ENCODE peak calls at places on chromosomes 4 and X, in ten cellular contexts. V is stimulated activated CD8-positive, alpha-beta memory T cell treated with anti-CD3 and anti-CD28 coated beads, Interleukin-15, amount 100 ng/mL, for 4 hours; N is Jurkat, Clone E6-1; B is epithelial cell of proximal tubule; F is BJ; A is H4; C is GM04503; M is stimulated activated CD4-positive, alpha-beta T cell treated with anti-CD3 and anti-CD28 coated beads, Interleukin-4, amount 100 ng/mL, for 1 hour; W is ureter; U is Kasumi-1. E is an unnamed sample.

GRCh38 chr4:114417214-114417613 is 181.4 kb upstream of the UGT8 start:
- DNase-seq in W (no peak), B (no peak), C (no peak), M (no peak), U (peak), V (no peak), A (no peak), F (no peak), N (no peak), E (no peak)

GRCh38 chrX:122582280-122582679 is 601.8 kb upstream of the GRIA3 start:
- DNase-seq in N (no peak), B (no peak), U (no peak), W (no peak), V (no peak), M (no peak), F (no peak), C (no peak), A (no peak), E (no peak)

GRCh38 chr4:55173580-55173979 is 48.2 kb upstream of the KDR start:
- DNase-seq in U (no peak), M (no peak), V (no peak), W (no peak), A (peak), F (no peak), B (no peak), N (no peak), C (no peak), E (no peak)

GRCh38 chrX:65821721-65822496 is 154.5 kb downstream of the MSN start:
- DNase-seq in U (peak), M (peak), W (no peak), V (no peak), B (no peak), N (no peak), F (no peak), C (no peak), A (no peak), E (no peak)

GRCh38 chrX:13764765-13765164 is 30.2 kb downstream of the OFD1 start:
- DNase-seq in M (no peak), F (no peak), N (no peak), A (no peak), U (no peak), V (no peak), W (no peak), B (no peak), C (no peak), E (no peak)

GRCh38 chr4:4647041-4647440 is 105.2 kb upstream of the STX18 start:
- DNase-seq in V (no peak), M (no peak), N (no peak), W (no peak), U (no peak), C (peak), B (no peak), A (no peak), F (peak), E (no peak)

GRCh38 chrX:48196745-48197213 is at the start of gene SSX5:
- DNase-seq in F (no peak), U (no peak), B (no peak), V (no peak), A (no peak), C (no peak), W (no peak), M (no peak), N (no peak), E (no peak)

GRCh38 chr4:121943941-121944340 is 7.9 kb downstream of the TRPC3 start:
- DNase-seq in A (no peak), W (no peak), B (no peak), V (no peak), U (no peak), M (no peak), C (no peak), N (no peak), F (no peak), E (peak)

GRCh38 chrX:115449742-115450141 is 111.2 kb upstream of the PLS3 start:
- DNase-seq in F (peak), C (no peak), V (no peak), W (no peak), U (no peak), B (peak), A (no peak), M (no peak), N (no peak), E (no peak)

GRCh38 chr4:113406723-113407016 is 354.9 kb downstream of the CAMK2D start:
- DNase-seq in A (no peak), C (no peak), B (no peak), W (no peak), M (no peak), N (no peak), V (no peak), F (no peak), U (no peak), E (no peak)

GRCh38 chrX:13468096-13468495 is 101.3 kb upstream of the EGFL6 start:
- DNase-seq in M (no peak), U (no peak), F (no peak), C (no peak), A (no peak), W (no peak), B (no peak), V (no peak), N (no peak), E (no peak)

GRCh38 chr4:169116270-169116901 is 106.3 kb upstream of the CBR4 start:
- DNase-seq in U (no peak), B (no peak), N (no peak), F (no peak), W (no peak), V (no peak), M (no peak), A (no peak), C (no peak), E (no peak)

GRCh38 chr4:73850261-73850970 is 2.7 kb upstream of the PF4V1 start:
- DNase-seq in B (no peak), A (no peak), M (no peak), V (no peak), W (no peak), N (no peak), F (no peak), U (no peak), C (no peak), E (no peak)

GRCh38 chrX:130179579-130180215 is 7.9 kb downstream of the RAB33A start:
- DNase-seq in A (no peak), U (no peak), V (no peak), C (no peak), M (no peak), F (no peak), N (peak), B (no peak), W (no peak), E (no peak)

GRCh38 chr4:169815606-169816005 is 57.9 kb upstream of the HPF1 start:
- DNase-seq in N (no peak), W (no peak), V (no peak), C (no peak), M (no peak), A (peak), U (no peak), B (peak), F (no peak), E (no peak)

GRCh38 chr4:181432347-181432746 is 810.9 kb upstream of the TENM3 start:
- DNase-seq in U (no peak), W (no peak), B (no peak), M (no peak), C (no peak), F (no peak), V (no peak), N (no peak), A (no peak), E (no peak)

GRCh38 chrX:53003111-53003510 is 44.8 kb upstream of the FAM156A start:
- DNase-seq in C (no peak), U (no peak), V (no peak), N (no peak), W (no peak), A (no peak), B (no peak), F (no peak), M (no peak), E (no peak)

GRCh38 chr4:149885896-149886295 is 70.3 kb upstream of the IQCM start:
- DNase-seq in U (no peak), M (no peak), B (no peak), A (no peak), C (peak), V (no peak), F (peak), N (no peak), W (no peak), E (no peak)

GRCh38 chr4:78954048-78954666 is 14.9 kb upstream of the PAQR3 start:
- DNase-seq in N (peak), B (no peak), A (peak), M (no peak), F (no peak), V (no peak), U (peak), W (no peak), C (no peak), E (no peak)

GRCh38 chr4:184413227-184414064 is 60.9 kb downstream of the IRF2 start:
- DNase-seq in V (no peak), C (no peak), U (no peak), M (no peak), A (no peak), F (no peak), B (no peak), W (no peak), N (peak), E (no peak)

GRCh38 chr4:25299476-25300203 is 12.9 kb upstream of the ZCCHC4 start:
- DNase-seq in F (no peak), V (no peak), W (peak), A (no peak), N (no peak), U (no peak), M (no peak), C (no peak), B (no peak), E (no peak)

GRCh38 chr4:185282968-185283367 is 73.6 kb downstream of the SNX25 start:
- DNase-seq in A (no peak), M (no peak), F (no peak), N (no peak), C (no peak), B (no peak), W (no peak), U (peak), V (no peak), E (no peak)

GRCh38 chr4:147741190-147741788 is 9.4 kb downstream of the ARHGAP10 start:
- DNase-seq in M (no peak), F (no peak), A (peak), C (no peak), B (no peak), W (no peak), N (no peak), U (no peak), V (no peak), E (no peak)

GRCh38 chr4:108559067-108559793 is 61.1 kb upstream of the RPL34 start:
- DNase-seq in A (no peak), N (no peak), F (no peak), U (no peak), C (no peak), V (no peak), W (no peak), M (no peak), B (no peak), E (no peak)

GRCh38 chr4:183391204-183391603 is 53.2 kb upstream of the CDKN2AIP start:
- DNase-seq in B (no peak), U (no peak), V (no peak), N (no peak), M (no peak), F (no peak), C (no peak), W (no peak), A (no peak), E (no peak)

GRCh38 chr4:1058198-1058996 is 47.0 kb downstream of the FGFRL1 start:
- DNase-seq in W (no peak), V (no peak), N (no peak), F (no peak), U (no peak), M (no peak), A (no peak), B (no peak), C (no peak), E (no peak)

GRCh38 chrX:4935846-4936245 is 1222.4 kb upstream of the PRKX start:
- DNase-seq in N (no peak), A (no peak), B (no peak), M (no peak), V (no peak), U (peak), F (no peak), C (no peak), W (no peak), E (peak)

GRCh38 chr4:845233-845835 is 19.4 kb upstream of the CPLX1 start:
- DNase-seq in F (peak), C (peak), A (no peak), N (no peak), B (no peak), W (no peak), U (no peak), V (no peak), M (no peak), E (no peak)

GRCh38 chrX:111634823-111635410 is 46.1 kb upstream of the ALG13 start:
- DNase-seq in F (no peak), A (no peak), B (no peak), W (no peak), M (no peak), C (no peak), V (no peak), U (no peak), N (no peak), E (no peak)

GRCh38 chr4:183337833-183338232 is 15.6 kb upstream of the CLDN24 start:
- DNase-seq in C (no peak), N (no peak), F (no peak), B (no peak), A (peak), U (no peak), W (no peak), V (no peak), M (no peak), E (no peak)

E was measured in germinal center.